ENCODE peak calls at places on chromosomes 12 and 14, in nine cellular contexts. L, E, M, F, P, R, D, N and W are unnamed samples.

GRCh38 chr14:74238974-74239847 is at the start of gene VSX2:
- DNase-seq in L (no peak), E (no peak), M (no peak), F (no peak), P (peak; percentile 84), R (no peak), D (no peak), N (peak; percentile 89), W (no peak)

GRCh38 chr14:24992624-24993360 is 57.2 kb downstream of the STXBP6 start:
- DNase-seq in L (no peak), E (no peak), M (no peak), F (no peak), P (no peak), R (no peak), D (no peak), N (no peak), W (no peak)

GRCh38 chr14:105877645-105878044 is 351.3 kb downstream of the TMEM121 start:
- DNase-seq in L (no peak), E (no peak), M (no peak), F (no peak), P (no peak), R (no peak), D (no peak), N (no peak), W (no peak)

GRCh38 chr12:107042801-107043200 is 50.5 kb downstream of the CRY1 start:
- DNase-seq in L (no peak), E (peak; percentile 56), M (no peak), F (no peak), P (no peak), R (no peak), D (no peak), N (no peak), W (no peak)

GRCh38 chr12:12624479-12625120 is 12.9 kb downstream of the CREBL2 start:
- DNase-seq in L (no peak), E (no peak), M (no peak), F (no peak), P (no peak), R (no peak), D (no peak), N (no peak), W (no peak)

GRCh38 chr12:133063556-133063955 is 17.2 kb upstream of the ZNF140 start:
- DNase-seq in L (no peak), E (no peak), M (no peak), F (no peak), P (no peak), R (no peak), D (no peak), N (no peak), W (no peak)

GRCh38 chr12:113766133-113766879 is 199.8 kb downstream of the RBM19 start:
- DNase-seq in L (no peak), E (no peak), M (no peak), F (no peak), P (peak; percentile 64), R (no peak), D (no peak), N (peak; percentile 66), W (no peak)

GRCh38 chr12:106861984-106862894 is 87.8 kb downstream of the RIC8B start:
- DNase-seq in L (no peak), E (no peak), M (no peak), F (no peak), P (no peak), R (peak; percentile 34), D (no peak), N (no peak), W (peak; percentile 65)

GRCh38 chr14:51236314-51236713 is 3.7 kb upstream of the TMX1 start:
- DNase-seq in L (no peak), E (no peak), M (no peak), F (no peak), P (no peak), R (peak; percentile 60), D (no peak), N (no peak), W (no peak)

GRCh38 chr12:115609356-115609755 is 668.1 kb downstream of the MED13L start:
- DNase-seq in L (no peak), E (no peak), M (no peak), F (no peak), P (no peak), R (peak; percentile 4), D (no peak), N (no peak), W (no peak)

GRCh38 chr12:112876506-112876905 is 30.3 kb upstream of the OAS1 start:
- DNase-seq in L (no peak), E (no peak), M (no peak), F (no peak), P (no peak), R (no peak), D (no peak), N (no peak), W (no peak)

GRCh38 chr14:72023128-72024042 is 91.2 kb downstream of the RGS6 start:
- DNase-seq in L (no peak), E (no peak), M (no peak), F (no peak), P (peak; percentile 15), R (peak; percentile 62), D (no peak), N (no peak), W (no peak)

DNA sequence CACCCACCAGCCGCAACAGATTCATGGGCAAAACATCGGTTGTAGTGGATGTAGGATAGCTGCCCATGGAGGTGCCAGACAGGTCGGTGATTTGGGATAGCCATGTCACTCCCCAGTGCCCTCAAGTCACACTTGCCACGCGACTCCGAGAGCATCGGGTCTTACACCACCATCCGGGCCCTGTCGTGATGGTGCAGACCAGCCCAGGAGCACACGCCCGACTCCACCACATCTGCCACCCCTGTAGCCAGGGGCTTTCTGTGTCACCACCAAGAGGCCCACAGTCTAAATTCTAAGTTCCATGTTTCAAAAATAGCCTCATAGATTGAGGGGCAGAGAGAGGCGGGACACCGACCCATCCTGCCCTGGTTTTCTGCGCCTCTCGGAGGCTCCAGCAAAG is 18.0 kb downstream of the FOXN4 start:
- DNase-seq in L (no peak), E (no peak), M (no peak), F (no peak), P (no peak), R (no peak), D (no peak), N (no peak), W (no peak)
- H3K4me3 ChIP-seq in L (peak overlapping the region; percentile 2), E (no peak overlapping the region), M (peak overlapping the region; percentile 46), F (no peak overlapping the region), P (peak overlapping the region; percentile 34), R (no peak overlapping the region), D (no peak overlapping the region), N (no peak overlapping the region), W (no peak overlapping the region)

GRCh38 chr14:95611293-95611880 is 74.8 kb upstream of the TCL1B start:
- DNase-seq in L (no peak), E (no peak), M (no peak), F (no peak), P (no peak), R (peak; percentile 9), D (no peak), N (no peak), W (no peak)
- TF ChIP-seq CTCF in L (no peak), E (no peak), M (no peak), F (no peak), P (peak; percentile 41), R (no peak), D (no peak), N (no peak), W (no peak)

GRCh38 chr12:85708775-85709174 is 127.4 kb downstream of the RASSF9 start:
- DNase-seq in L (no peak), E (no peak), M (no peak), F (no peak), P (no peak), R (no peak), D (no peak), N (no peak), W (no peak)

GRCh38 chr12:85714425-85714824 is 121.8 kb downstream of the RASSF9 start:
- DNase-seq in L (no peak), E (no peak), M (no peak), F (no peak), P (no peak), R (no peak), D (no peak), N (no peak), W (no peak)

GRCh38 chr12:85711735-85712390 is 124.3 kb downstream of the RASSF9 start:
- DNase-seq in L (no peak), E (no peak), M (peak; percentile 46), F (no peak), P (no peak), R (no peak), D (no peak), N (no peak), W (no peak)

DNA sequence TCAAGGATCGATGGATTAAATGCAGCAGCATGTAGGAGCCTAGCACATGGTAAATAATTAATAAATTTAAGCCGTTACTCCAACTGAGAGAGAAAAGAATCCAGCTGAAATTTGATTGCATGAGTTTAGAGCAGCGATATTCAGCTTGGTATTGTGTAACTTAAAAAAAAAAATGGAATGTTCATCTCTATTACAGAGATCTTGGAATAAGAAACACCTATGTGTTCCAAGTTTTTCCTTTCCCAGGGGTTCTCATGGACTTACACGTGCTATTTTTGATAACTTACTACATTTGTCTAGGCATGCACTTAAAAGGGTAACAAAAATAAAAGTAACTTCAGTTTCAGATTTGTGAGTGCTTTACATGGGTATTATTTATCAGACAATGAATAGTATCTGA is 122.8 kb downstream of the RASSF9 start:
- DNase-seq in L (no peak), E (no peak), M (no peak), F (no peak), P (no peak), R (no peak), D (no peak), N (no peak), W (no peak)
- H3K4me3 ChIP-seq in L (no peak overlapping the region), E (no peak overlapping the region), M (no peak overlapping the region), F (no peak overlapping the region), P (no peak overlapping the region), R (no peak overlapping the region), D (no peak overlapping the region), N (no peak overlapping the region), W (no peak overlapping the region)

GRCh38 chr12:69287556-69287955 is 48.2 kb downstream of the CPSF6 start:
- DNase-seq in L (no peak), E (no peak), M (no peak), F (no peak), P (no peak), R (no peak), D (no peak), N (no peak), W (no peak)

GRCh38 chr12:69291278-69291593 is 51.9 kb downstream of the CPSF6 start:
- DNase-seq in L (no peak), E (no peak), M (no peak), F (no peak), P (no peak), R (no peak), D (no peak), N (no peak), W (no peak)

DNA sequence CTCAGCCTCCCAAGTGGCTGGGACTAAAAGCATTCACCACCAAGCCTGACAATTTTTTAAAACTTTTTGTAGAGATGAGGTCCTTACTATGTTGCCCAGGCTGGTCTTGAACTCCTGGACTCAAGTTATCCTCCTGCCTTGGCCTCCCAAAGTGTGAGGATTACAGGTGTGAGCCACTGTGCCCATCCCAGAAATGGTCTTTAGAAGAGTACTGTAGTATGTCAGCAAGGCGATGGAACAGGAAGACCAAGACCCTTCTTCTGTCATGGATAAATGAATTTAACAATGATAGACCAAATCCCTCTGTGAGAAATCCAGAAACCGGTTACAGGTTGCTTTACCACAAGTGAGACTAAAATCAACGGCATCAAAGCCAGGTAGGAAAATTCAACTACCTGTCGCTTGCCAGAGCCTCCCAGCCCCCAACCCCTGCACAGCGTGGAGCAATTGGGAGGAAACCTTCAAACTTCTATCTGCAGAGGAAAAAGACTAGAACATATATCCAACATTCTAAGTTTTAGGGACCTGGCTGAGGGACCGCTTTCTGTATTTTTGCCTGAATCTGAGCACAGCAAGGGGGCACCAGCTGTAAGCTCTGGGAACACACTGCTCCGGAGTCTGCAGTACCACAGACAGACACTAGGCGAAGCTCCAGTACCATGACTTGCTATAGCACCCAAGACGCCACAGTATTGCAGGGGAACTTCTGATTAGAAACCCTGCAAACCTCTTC is 51.3 kb downstream of the CPSF6 start:
- DNase-seq in L (peak; percentile 62), E (peak; percentile 77), M (peak; percentile 13), F (peak; percentile 11), P (peak; percentile 97), R (peak; percentile 68), D (peak; percentile 58), N (peak; percentile 98), W (peak; percentile 16)
- TF ChIP-seq CTCF in L (peak; percentile 34), E (peak; percentile 60), M (peak; percentile 41), F (peak; percentile 80), P (peak; percentile 100), R (peak; percentile 99), D (peak; percentile 36), N (peak; percentile 98), W (peak; percentile 77)